ENCODE peak calls at places on chromosome 3, in ten cellular contexts. Z, H, V, L, T, U, W, N, S and O are unnamed samples.

GRCh38 chr3:144868506-144868905 is 896.9 kb downstream of the DIPK2A start:
- DNase-seq in Z (no peak), H (no peak), V (no peak), L (no peak), T (no peak), U (no peak), W (no peak), N (no peak), S (no peak), O (no peak)

GRCh38 chr3:83938491-83938890 is 1020.3 kb upstream of the CADM2 start:
- DNase-seq in Z (no peak), H (no peak), V (no peak), L (no peak), T (no peak), U (no peak), W (no peak), N (no peak), S (no peak), O (no peak)

GRCh38 chr3:10764314-10765051 is 51.5 kb upstream of the SLC6A11 start:
- DNase-seq in Z (no peak), H (no peak), V (no peak), L (no peak), T (peak), U (no peak), W (no peak), N (no peak), S (no peak), O (no peak)

GRCh38 chr3:134295930-134296329 is 45.3 kb upstream of the RYK start:
- DNase-seq in Z (no peak), H (no peak), V (no peak), L (no peak), T (no peak), U (no peak), W (no peak), N (no peak), S (no peak), O (no peak)

GRCh38 chr3:127497166-127497565 is 93.4 kb downstream of the TPRA1 start:
- DNase-seq in Z (no peak), H (no peak), V (no peak), L (no peak), T (no peak), U (no peak), W (no peak), N (no peak), S (no peak), O (no peak)

GRCh38 chr3:133998691-133999241 is 31.0 kb downstream of the SLCO2A1 start:
- DNase-seq in Z (no peak), H (no peak), V (no peak), L (no peak), T (no peak), U (no peak), W (no peak), N (no peak), S (no peak), O (no peak)

GRCh38 chr3:97895216-97895615 is 73.4 kb downstream of the CRYBG3 start:
- DNase-seq in Z (no peak), H (no peak), V (no peak), L (no peak), T (no peak), U (no peak), W (no peak), N (no peak), S (no peak), O (no peak)

GRCh38 chr3:29331830-29332637 is 51.2 kb downstream of the RBMS3 start:
- DNase-seq in Z (no peak), H (no peak), V (no peak), L (no peak), T (no peak), U (no peak), W (no peak), N (no peak), S (no peak), O (no peak)

GRCh38 chr3:49930922-49931321 is 1.3 kb upstream of the MON1A start:
- DNase-seq in Z (no peak), H (peak), V (no peak), L (peak), T (peak), U (no peak), W (no peak), N (peak), S (no peak), O (peak)

GRCh38 chr3:42728056-42728455 is 25.5 kb upstream of the HHATL start:
- DNase-seq in Z (no peak), H (no peak), V (peak), L (peak), T (no peak), U (no peak), W (no peak), N (no peak), S (no peak), O (no peak)

GRCh38 chr3:193814166-193814565 is 221.2 kb downstream of the OPA1 start:
- DNase-seq in Z (no peak), H (no peak), V (no peak), L (no peak), T (no peak), U (no peak), W (no peak), N (no peak), S (no peak), O (no peak)

GRCh38 chr3:81521855-81522254 is 239.6 kb downstream of the GBE1 start:
- DNase-seq in Z (no peak), H (no peak), V (no peak), L (no peak), T (no peak), U (no peak), W (no peak), N (no peak), S (no peak), O (no peak)

GRCh38 chr3:41574900-41575299 is 375.6 kb downstream of the CTNNB1 start:
- DNase-seq in Z (no peak), H (no peak), V (no peak), L (no peak), T (no peak), U (no peak), W (no peak), N (no peak), S (no peak), O (no peak)

GRCh38 chr3:169744332-169745054 is 20.4 kb downstream of the TERC start:
- DNase-seq in Z (no peak), H (no peak), V (no peak), L (no peak), T (no peak), U (no peak), W (no peak), N (no peak), S (no peak), O (no peak)

GRCh38 chr3:189297957-189298356 is 126.2 kb downstream of the TPRG1 start:
- DNase-seq in Z (no peak), H (no peak), V (no peak), L (no peak), T (no peak), U (no peak), W (no peak), N (no peak), S (no peak), O (no peak)

GRCh38 chr3:31412832-31413231 is 119.9 kb upstream of the STT3B start:
- DNase-seq in Z (no peak), H (no peak), V (no peak), L (no peak), T (no peak), U (no peak), W (no peak), N (no peak), S (no peak), O (no peak)

GRCh38 chr3:129658156-129658843 is 51.8 kb upstream of the PLXND1 start:
- DNase-seq in Z (no peak), H (no peak), V (no peak), L (no peak), T (no peak), U (no peak), W (no peak), N (no peak), S (no peak), O (no peak)

GRCh38 chr3:115913069-115913686 is 289.9 kb downstream of the GAP43 start:
- DNase-seq in Z (no peak), H (no peak), V (no peak), L (no peak), T (no peak), U (no peak), W (no peak), N (no peak), S (no peak), O (no peak)

GRCh38 chr3:123395235-123395634 is 53.7 kb downstream of the ADCY5 start:
- DNase-seq in Z (no peak), H (no peak), V (no peak), L (no peak), T (no peak), U (no peak), W (no peak), N (no peak), S (no peak), O (no peak)

GRCh38 chr3:13596426-13597205 is 47.7 kb downstream of the FBLN2 start:
- DNase-seq in Z (no peak), H (peak), V (no peak), L (no peak), T (no peak), U (no peak), W (no peak), N (no peak), S (no peak), O (no peak)

GRCh38 chr3:81931852-81932251 is 170.4 kb upstream of the GBE1 start:
- DNase-seq in Z (no peak), H (no peak), V (no peak), L (no peak), T (no peak), U (no peak), W (no peak), N (no peak), S (no peak), O (no peak)

GRCh38 chr3:41318520-41318919 is 119.2 kb downstream of the CTNNB1 start:
- DNase-seq in Z (no peak), H (no peak), V (no peak), L (peak), T (no peak), U (no peak), W (no peak), N (no peak), S (no peak), O (peak)

GRCh38 chr3:129278970-129279906 is 568 bp downstream of the HMCES start:
- DNase-seq in Z (peak), H (no peak), V (no peak), L (peak), T (peak), U (peak), W (peak), N (peak), S (peak), O (peak)

GRCh38 chr3:89360155-89360554 is 252.7 kb downstream of the EPHA3 start:
- DNase-seq in Z (no peak), H (no peak), V (no peak), L (no peak), T (no peak), U (no peak), W (no peak), N (no peak), S (no peak), O (no peak)

GRCh38 chr3:195822131-195822696 is 10.5 kb upstream of the MUC4 start:
- DNase-seq in Z (no peak), H (no peak), V (no peak), L (no peak), T (no peak), U (no peak), W (no peak), N (no peak), S (no peak), O (no peak)

GRCh38 chr3:171309906-171310359 is 150.3 kb downstream of the TNIK start:
- DNase-seq in Z (no peak), H (no peak), V (no peak), L (no peak), T (no peak), U (no peak), W (no peak), N (no peak), S (no peak), O (no peak)

GRCh38 chr3:196080517-196080841 is 1.4 kb downstream of the TFRC start:
- DNase-seq in Z (no peak), H (no peak), V (no peak), L (no peak), T (no peak), U (no peak), W (no peak), N (no peak), S (no peak), O (no peak)

GRCh38 chr3:105534491-105534890 is 167.8 kb downstream of the ALCAM start:
- DNase-seq in Z (no peak), H (no peak), V (no peak), L (no peak), T (no peak), U (no peak), W (no peak), N (no peak), S (no peak), O (no peak)

GRCh38 chr3:117645561-117646242 is 936.1 kb downstream of the TUSC7 start:
- DNase-seq in Z (no peak), H (no peak), V (no peak), L (no peak), T (no peak), U (no peak), W (no peak), N (no peak), S (no peak), O (no peak)

GRCh38 chr3:127894461-127894860 is 20.6 kb upstream of the KBTBD12 start:
- DNase-seq in Z (no peak), H (no peak), V (no peak), L (no peak), T (no peak), U (no peak), W (no peak), N (no peak), S (no peak), O (no peak)

GRCh38 chr3:101868534-101869464 is 19.5 kb downstream of the NFKBIZ start:
- DNase-seq in Z (peak), H (peak), V (peak), L (no peak), T (no peak), U (no peak), W (no peak), N (no peak), S (no peak), O (peak)

GRCh38 chr3:29267231-29267630 is 13.6 kb upstream of the RBMS3 start:
- DNase-seq in Z (no peak), H (no peak), V (no peak), L (no peak), T (no peak), U (no peak), W (no peak), N (no peak), S (no peak), O (no peak)

GRCh38 chr3:72131899-72132298 is 347.0 kb upstream of the PROK2 start:
- DNase-seq in Z (no peak), H (no peak), V (no peak), L (no peak), T (no peak), U (no peak), W (no peak), N (no peak), S (no peak), O (no peak)

GRCh38 chr3:161031134-161031533 is 74.0 kb downstream of the B3GALNT1 start:
- DNase-seq in Z (no peak), H (no peak), V (no peak), L (no peak), T (no peak), U (no peak), W (no peak), N (no peak), S (no peak), O (no peak)

GRCh38 chr3:161028485-161029018 is 76.6 kb downstream of the B3GALNT1 start:
- DNase-seq in Z (no peak), H (no peak), V (no peak), L (no peak), T (no peak), U (no peak), W (no peak), N (peak), S (no peak), O (no peak)

GRCh38 chr3:161026612-161027217 is 78.4 kb downstream of the B3GALNT1 start:
- DNase-seq in Z (no peak), H (no peak), V (no peak), L (no peak), T (no peak), U (no peak), W (no peak), N (no peak), S (no peak), O (no peak)
- TF ChIP-seq CTCF in Z (no peak), H (no peak), V (no peak), L (no peak), T (no peak), U (no peak), W (no peak), N (no peak), S (no peak), O (no peak)

DNA sequence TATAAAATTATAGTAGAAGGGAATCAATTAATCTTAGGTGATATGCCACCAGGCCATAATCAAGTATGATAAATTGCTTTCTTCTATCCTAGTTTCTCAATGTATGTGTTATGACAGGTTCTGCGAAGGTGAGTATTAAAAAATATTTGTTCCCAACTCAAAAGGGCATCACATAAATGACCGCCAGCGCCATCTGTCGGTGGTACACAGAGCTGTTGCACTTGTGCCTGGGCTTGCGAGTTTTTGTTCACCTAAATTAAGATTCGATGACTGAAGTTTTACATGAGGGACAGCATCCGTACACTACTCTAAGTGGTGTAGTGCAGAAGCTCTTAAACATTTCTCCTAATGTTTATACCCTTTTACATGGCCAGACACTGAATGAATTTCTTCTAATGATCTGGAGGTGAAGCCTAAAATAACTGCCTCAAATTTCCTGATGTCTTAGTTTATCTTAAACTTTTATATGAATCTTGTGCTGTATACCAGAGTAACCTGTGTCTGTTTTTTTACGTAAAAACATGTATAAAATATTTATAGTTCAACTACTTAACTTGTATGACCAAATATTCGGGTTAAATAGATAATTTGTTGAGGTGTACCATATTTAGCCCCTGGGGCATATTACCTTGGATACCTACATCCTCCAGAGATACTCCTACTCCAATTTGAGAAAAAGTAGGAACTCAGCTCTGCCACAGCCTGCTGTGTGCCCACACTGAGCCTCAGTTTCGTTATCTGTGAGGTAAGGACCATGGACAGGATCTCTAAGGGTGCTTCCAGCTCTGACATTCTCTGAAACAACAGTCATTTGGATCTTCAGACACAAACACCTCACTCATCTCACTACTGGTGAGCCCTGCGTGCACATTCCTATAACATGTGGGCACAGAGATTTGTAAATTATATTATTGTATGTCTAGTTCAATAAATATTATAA is 365.6 kb downstream of the MAGI1 start:
- DNase-seq in Z (peak), H (peak), V (peak), L (peak), T (peak), U (no peak), W (peak), N (peak), S (peak), O (peak)
- TF ChIP-seq CTCF in Z (peak), H (peak), V (peak), L (peak), T (peak), U (peak), W (peak), N (peak), S (peak), O (peak)

GRCh38 chr3:11810276-11810675 is 36.4 kb downstream of the TAMM41 start:
- DNase-seq in Z (no peak), H (no peak), V (no peak), L (no peak), T (no peak), U (no peak), W (no peak), N (no peak), S (no peak), O (no peak)
- TF ChIP-seq CTCF in Z (no peak), H (no peak), V (no peak), L (no peak), T (no peak), U (no peak), W (no peak), N (no peak), S (no peak), O (no peak)

GRCh38 chr3:64651791-64652241 is 36.0 kb downstream of the ADAMTS9 start:
- DNase-seq in Z (no peak), H (peak), V (no peak), L (no peak), T (no peak), U (no peak), W (no peak), N (no peak), S (no peak), O (no peak)
- TF ChIP-seq CTCF in Z (no peak), H (peak), V (no peak), L (no peak), T (no peak), U (no peak), W (no peak), N (no peak), S (no peak), O (no peak)